ENCODE peak calls at places on chromosomes 13 and 19, in five cellular contexts. S is Calu3; L is activated CD4-positive, CD25-positive, alpha-beta regulatory T cell treated with anti-CD3 and anti-CD28 coated beads, Interleukin-2, amount 50 U/mL, for 16 hours; Y is choroid plexus epithelial cell; D is lung. A is an unnamed sample.

GRCh38 chr19:19362075-19362474 is 41.4 kb downstream of the MAU2 start:
- DNase-seq in S (no peak), D (no peak), L (no peak), Y (no peak), A (no peak)

GRCh38 chr19:16778796-16779411 is 50.3 kb upstream of the SIN3B start:
- DNase-seq in L (peak; percentile 6), Y (peak; percentile 75), D (peak; percentile 44), S (peak; percentile 62), A (peak; percentile 70)

GRCh38 chr19:3020321-3020960 is 8.6 kb downstream of the TLE2 start:
- DNase-seq in L (no peak), Y (no peak), S (no peak), D (no peak), A (no peak)

GRCh38 chr19:57813919-57814504 is 701 bp downstream of the ZNF552 start:
- DNase-seq in S (no peak), D (no peak), Y (no peak), L (no peak), A (no peak)

GRCh38 chr13:48156466-48156865 is 61.6 kb upstream of the MED4 start:
- DNase-seq in S (peak; percentile 35), D (no peak), Y (no peak), L (peak; percentile 26), A (no peak)

GRCh38 chr13:72911988-72912387 is 130.1 kb downstream of the PIBF1 start:
- DNase-seq in Y (no peak), D (no peak), S (no peak), L (no peak), A (no peak)

GRCh38 chr13:113920173-113920572 is 53.7 kb downstream of the C13orf46 start:
- DNase-seq in L (no peak), Y (no peak), S (no peak), D (no peak), A (no peak)

GRCh38 chr19:35142531-35143230 is 374 bp upstream of the FXYD7 start:
- DNase-seq in L (peak; percentile 55), Y (peak; percentile 40), D (no peak), S (peak; percentile 82), A (no peak)

GRCh38 chr19:23817519-23817918 is 58.8 kb upstream of the ZNF681 start:
- DNase-seq in Y (peak; percentile 66), L (no peak), S (no peak), D (no peak), A (peak; percentile 25)

GRCh38 chr13:86155756-86156155 is 356.5 kb upstream of the SLITRK6 start:
- DNase-seq in L (no peak), S (no peak), Y (no peak), D (no peak), A (no peak)

GRCh38 chr19:34673590-34673989 is 3.4 kb downstream of the SCGB2B2 start:
- DNase-seq in S (no peak), L (no peak), Y (no peak), D (no peak), A (no peak)